ENCODE peak calls at places on chromosomes 6 and 20, in nine cellular contexts. V is H1, L is ovary, N is transverse colon, F is A549, Y is suprapubic skin, P is stomach, A is K562, D is HepG2. X is an unnamed sample.

GRCh38 chr6:113829702-113830058 is 27.5 kb upstream of the MARCKS start:
- DNase-seq in F (no peak), V (no peak), A (no peak), L (no peak), Y (no peak), D (no peak), P (no peak), N (peak), X (no peak)

GRCh38 chr6:73314577-73315492 is 39.2 kb downstream of the DPPA5 start:
- DNase-seq in D (no peak), A (no peak), L (no peak), V (peak), Y (no peak), N (no peak), P (no peak), F (no peak), X (no peak)

GRCh38 chr6:158709809-158710208 is 60.0 kb downstream of the SYTL3 start:
- DNase-seq in L (no peak), F (no peak), Y (no peak), P (no peak), N (no peak), V (no peak), D (no peak), A (no peak), X (no peak)

GRCh38 chr6:107683183-107683582 is 140.9 kb downstream of the SCML4 start:
- DNase-seq in F (no peak), N (no peak), Y (no peak), D (no peak), V (no peak), P (no peak), L (no peak), A (no peak), X (no peak)

GRCh38 chr6:11232968-11233626 is 629 bp upstream of the NEDD9 start:
- DNase-seq in A (peak), V (peak), D (peak), P (no peak), Y (no peak), L (no peak), F (no peak), N (peak), X (no peak)

GRCh38 chr6:6591778-6592388 is 3.4 kb downstream of the LY86 start:
- DNase-seq in V (no peak), L (no peak), D (no peak), N (peak), P (no peak), Y (no peak), A (no peak), F (no peak), X (no peak)

GRCh38 chr20:39619386-39619785 is 657.2 kb downstream of the DHX35 start:
- DNase-seq in D (no peak), N (no peak), V (no peak), F (no peak), A (no peak), P (no peak), Y (no peak), L (no peak), X (no peak)

GRCh38 chr6:108029226-108029921 is 45.2 kb downstream of the OSTM1 start:
- DNase-seq in D (no peak), V (no peak), Y (no peak), P (no peak), N (no peak), A (no peak), L (no peak), F (no peak), X (no peak)

GRCh38 chr6:79034865-79035264 is 43.2 kb downstream of the PHIP start:
- DNase-seq in L (no peak), V (no peak), Y (no peak), A (no peak), F (no peak), D (no peak), P (no peak), N (no peak), X (no peak)

GRCh38 chr20:62117362-62117646 is 5.0 kb upstream of the LSM14B start:
- DNase-seq in D (no peak), P (no peak), N (no peak), V (no peak), F (no peak), Y (no peak), A (no peak), L (no peak), X (no peak)

GRCh38 chr6:125310994-125311649 is 9.4 kb upstream of the HDDC2 start:
- DNase-seq in A (peak), N (no peak), F (peak), P (no peak), V (no peak), Y (no peak), D (peak), L (no peak), X (peak)

GRCh38 chr6:156832166-156832743 is 55.1 kb downstream of the ARID1B start:
- DNase-seq in V (no peak), L (peak), F (peak), A (peak), P (no peak), Y (no peak), N (no peak), D (no peak), X (no peak)

GRCh38 chr20:37323985-37324384 is 22.0 kb upstream of the SRC start:
- DNase-seq in L (no peak), A (no peak), V (no peak), Y (no peak), F (no peak), D (no peak), P (no peak), N (no peak), X (no peak)

GRCh38 chr6:5783584-5784089 is 223.1 kb downstream of the NRN1 start:
- DNase-seq in D (no peak), P (no peak), V (no peak), F (no peak), A (no peak), N (no peak), Y (no peak), L (no peak), X (no peak)

GRCh38 chr6:122622404-122622938 is 12.3 kb downstream of the PKIB start:
- DNase-seq in F (no peak), P (peak), Y (no peak), L (no peak), N (no peak), D (no peak), V (no peak), A (no peak), X (no peak)
- TF ChIP-seq CTCF in F (no peak), P (no peak), Y (no peak), L (no peak), N (no peak), D (no peak), V (no peak), A (no peak), X (no peak)

GRCh38 chr6:31037692-31038091 is 27.4 kb downstream of the MUC22 start:
- DNase-seq in L (no peak), V (no peak), D (no peak), A (no peak), P (no peak), F (no peak), N (no peak), Y (no peak), X (no peak)
- TF ChIP-seq EP300 in L (no peak), V (no peak), D (no peak), A (no peak), P (no peak), F (no peak), N (no peak), Y (no peak), X (no peak)

GRCh38 chr6:115783402-115784061 is 277.2 kb downstream of the FRK start:
- DNase-seq in P (peak), F (no peak), N (no peak), V (no peak), L (no peak), A (no peak), D (no peak), Y (no peak), X (no peak)
- H3K27ac ChIP-seq in P (no peak), F (no peak), N (no peak), V (no peak), L (no peak), A (no peak), D (no peak), Y (no peak), X (no peak)

DNA sequence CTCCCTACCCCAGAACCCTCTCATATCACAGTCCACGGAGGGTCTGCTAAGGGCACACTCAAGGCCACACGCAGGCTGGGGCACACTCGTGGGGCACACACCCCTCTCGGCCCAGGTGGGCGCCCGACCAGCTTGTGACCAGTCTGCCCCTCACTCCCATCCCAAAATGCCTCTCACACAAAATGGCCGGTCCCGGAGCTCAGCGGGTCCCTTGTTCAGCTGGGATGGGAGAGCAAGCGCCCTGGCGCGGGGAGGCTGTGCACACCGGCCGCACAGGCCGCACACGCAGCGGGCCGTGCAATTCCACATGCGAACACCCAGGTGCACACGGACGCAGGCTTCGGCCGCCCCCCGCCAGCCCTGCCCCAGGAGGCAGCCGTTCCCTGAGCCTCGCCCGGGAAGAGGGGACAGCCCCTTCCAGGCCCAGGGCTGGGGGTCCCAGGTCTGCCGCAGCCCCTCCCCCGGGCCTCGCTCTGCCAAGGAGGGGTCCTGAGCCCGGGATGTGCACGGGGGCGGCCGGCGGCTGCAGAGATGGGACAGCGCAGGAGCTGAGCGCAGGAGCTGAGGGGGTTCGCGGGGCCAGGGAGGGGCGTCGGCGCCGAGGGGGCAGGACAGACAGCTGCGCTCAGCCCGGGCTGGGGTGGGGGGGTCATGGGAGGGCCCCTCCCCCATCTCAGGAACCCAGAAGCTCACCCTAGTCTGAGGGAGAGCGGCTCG is 1.3 kb downstream of the KCNQ2 start:
- DNase-seq in D (no peak), F (no peak), P (no peak), A (no peak), N (no peak), V (no peak), L (no peak), Y (no peak), X (no peak)
- TF ChIP-seq CTCF in D (no peak), F (no peak), P (no peak), A (no peak), N (no peak), V (no peak), L (no peak), Y (no peak), X (no peak)